ENCODE peak calls at places on chromosomes 2 and 18, in six cellular contexts. U is stimulated activated CD4-positive, alpha-beta T cell treated with anti-CD3 and anti-CD28 coated beads, TNF-alpha, amount 100 ng/mL, for 48 hours; G is NCI-H2107; D is effector CD4-positive, alpha-beta T cell; R is brain microvascular endothelial cell; O is HTR-8/SVneo. X is an unnamed sample.

GRCh38 chr2:19850056-19850455 is 51.7 kb downstream of the TTC32 start:
- DNase-seq in O (no peak), G (no peak), U (no peak), R (no peak), D (no peak), X (no peak)

GRCh38 chr2:191041418-191042161 is 27.6 kb upstream of the STAT1 start:
- DNase-seq in D (no peak), G (no peak), O (no peak), U (no peak), R (peak), X (peak)

GRCh38 chr2:42809131-42809875 is 16.9 kb upstream of the HAAO start:
- DNase-seq in D (no peak), O (no peak), R (no peak), G (no peak), U (no peak), X (no peak)

GRCh38 chr2:143949121-143949848 is 570.6 kb downstream of the ZEB2 start:
- DNase-seq in R (no peak), U (no peak), G (no peak), O (no peak), D (no peak), X (no peak)

GRCh38 chr2:131039908-131040660 is 53.2 kb downstream of the FAM168B start:
- DNase-seq in U (no peak), R (no peak), O (no peak), D (no peak), G (no peak), X (no peak)

GRCh38 chr18:37392648-37393047 is 172.9 kb downstream of the CELF4 start:
- DNase-seq in U (no peak), O (no peak), G (no peak), R (no peak), D (no peak), X (no peak)

GRCh38 chr2:118808429-118808809 is 39.0 kb downstream of the EN1 start:
- DNase-seq in R (no peak), O (no peak), U (no peak), D (no peak), G (no peak), X (no peak)

GRCh38 chr18:50786851-50787250 is 33.0 kb downstream of the MRO start:
- DNase-seq in U (no peak), R (no peak), O (no peak), G (no peak), D (no peak), X (no peak)

GRCh38 chr2:200455958-200456421 is 53.9 kb downstream of the KCTD18 start:
- DNase-seq in G (no peak), D (no peak), O (no peak), U (no peak), R (no peak), X (no peak)

GRCh38 chr2:191839918-191840804 is 6.7 kb downstream of the CAVIN2 start:
- DNase-seq in G (no peak), U (no peak), R (no peak), O (no peak), D (no peak), X (no peak)

GRCh38 chr2:111178296-111178695 is 57.6 kb downstream of the BCL2L11 start:
- DNase-seq in G (no peak), O (no peak), R (no peak), D (no peak), U (no peak), X (no peak)

GRCh38 chr2:68743531-68743930 is 8.9 kb downstream of the ARHGAP25 start:
- DNase-seq in R (no peak), D (no peak), G (no peak), U (no peak), O (no peak), X (no peak)

GRCh38 chr2:160406591-160407392 is 86.8 kb downstream of the RBMS1 start:
- DNase-seq in O (no peak), R (peak), D (peak), U (peak), G (no peak), X (peak)

GRCh38 chr18:58456625-58457024 is 172.3 kb downstream of the ALPK2 start:
- DNase-seq in O (no peak), D (no peak), U (no peak), R (no peak), G (no peak), X (no peak)

GRCh38 chr2:80126596-80127189 is 177.9 kb downstream of the LRRTM1 start:
- DNase-seq in G (no peak), U (no peak), R (no peak), O (no peak), D (no peak), X (no peak)

GRCh38 chr2:232323328-232323650 is 55.3 kb upstream of the ALPP start:
- DNase-seq in R (no peak), D (no peak), G (no peak), U (no peak), O (no peak), X (no peak)

GRCh38 chr18:48773821-48774220 is 176.9 kb downstream of the SMAD7 start:
- DNase-seq in R (no peak), G (no peak), D (no peak), O (no peak), U (no peak), X (no peak)

GRCh38 chr2:238203973-238204683 is 633 bp upstream of the ILKAP start:
- DNase-seq in U (no peak), D (peak), G (no peak), R (no peak), O (no peak), X (no peak)

GRCh38 chr2:179354739-179355537 is 90.3 kb upstream of the SESTD1 start:
- DNase-seq in D (no peak), U (no peak), R (no peak), G (no peak), O (no peak), X (peak)

GRCh38 chr2:204115288-204115687 is 178.7 kb downstream of the ICOS start:
- DNase-seq in D (no peak), G (no peak), U (no peak), O (no peak), R (no peak), X (no peak)

GRCh38 chr18:46591821-46592391 is 65.1 kb downstream of the LOXHD1 start:
- DNase-seq in O (no peak), D (no peak), G (no peak), R (no peak), U (no peak), X (no peak)

GRCh38 chr2:165681841-165682240 is 112.2 kb downstream of the GALNT3 start:
- DNase-seq in U (no peak), G (no peak), O (no peak), D (no peak), R (no peak), X (no peak)

GRCh38 chr2:142983174-142983573 is 105.7 kb downstream of the KYNU start:
- DNase-seq in U (no peak), R (no peak), D (no peak), G (no peak), O (no peak), X (no peak)

GRCh38 chr2:132253496-132254305 is 91.9 kb upstream of the ANKRD30BL start:
- DNase-seq in O (no peak), R (no peak), U (no peak), G (no peak), D (no peak), X (no peak)

GRCh38 chr2:31349684-31350083 is 64.9 kb downstream of the XDH start:
- DNase-seq in U (no peak), D (no peak), O (no peak), R (no peak), G (no peak), X (no peak)

GRCh38 chr2:120589782-120590608 is 145.7 kb upstream of the GLI2 start:
- DNase-seq in G (no peak), D (no peak), R (peak), O (no peak), U (no peak), X (peak)

GRCh38 chr2:231711677-231712461 is 3.5 kb downstream of the PTMA start:
- DNase-seq in U (no peak), D (peak), G (no peak), R (no peak), O (no peak), X (no peak)

GRCh38 chr2:42086500-42086953 is 38.7 kb downstream of the PKDCC start:
- DNase-seq in O (peak), D (no peak), R (peak), U (no peak), G (peak), X (peak)

GRCh38 chr2:146324954-146325353 is 1519.9 kb upstream of the ACVR2A start:
- DNase-seq in G (no peak), U (no peak), O (no peak), R (peak), D (no peak), X (no peak)

GRCh38 chr2:96146881-96147592 is 1.8 kb upstream of the DUSP2 start:
- DNase-seq in G (no peak), D (no peak), U (no peak), O (no peak), R (peak), X (no peak)

GRCh38 chr2:3451926-3452671 is 67.2 kb downstream of the ADI1 start:
- DNase-seq in G (no peak), R (no peak), D (no peak), U (no peak), O (no peak), X (no peak)

GRCh38 chr18:28036481-28036880 is 140.4 kb downstream of the CDH2 start:
- DNase-seq in R (peak), D (no peak), G (no peak), U (no peak), O (no peak), X (no peak)

GRCh38 chr2:224948859-224949258 is 93.4 kb downstream of the DOCK10 start:
- DNase-seq in R (peak), O (peak), D (no peak), U (no peak), G (no peak), X (no peak)

GRCh38 chr2:25341753-25342371 is at the start of gene DNMT3A:
- DNase-seq in G (peak), O (peak), D (peak), R (peak), U (no peak), X (peak)